ENCODE peak calls at places on chromosomes 12 and 14, in five cellular contexts. I, W, D, H and Y are unnamed samples.

GRCh38 chr12:26197832-26198231 is 2.5 kb downstream of the SSPN start:
- DNase-seq in W (no peak), D (no peak), I (no peak), H (no peak), Y (no peak)

GRCh38 chr14:81533212-81533535 is 479 bp downstream of the SEL1L start:
- DNase-seq in W (no peak), H (no peak), I (no peak), D (no peak), Y (no peak)

GRCh38 chr12:127811988-127812387 is 455.0 kb upstream of the TMEM132C start:
- DNase-seq in W (no peak), H (no peak), I (no peak), D (peak), Y (no peak)

GRCh38 chr12:13165578-13166120 is 30.9 kb upstream of the EMP1 start:
- DNase-seq in I (peak), H (no peak), D (peak), W (peak), Y (no peak)

GRCh38 chr14:66859063-66859671 is 330.1 kb upstream of the GARIN2 start:
- DNase-seq in D (no peak), W (no peak), H (no peak), I (no peak), Y (no peak)

GRCh38 chr12:110247340-110248095 is 33.5 kb upstream of the ATP2A2 start:
- DNase-seq in I (no peak), D (no peak), H (no peak), W (peak), Y (no peak)

GRCh38 chr12:106715582-106715981 is 58.9 kb upstream of the RIC8B start:
- DNase-seq in W (no peak), D (no peak), I (no peak), H (no peak), Y (no peak)

GRCh38 chr14:67241416-67242362 is at the start of gene PALS1:
- DNase-seq in W (no peak), D (peak), H (peak), I (no peak), Y (peak)

GRCh38 chr12:8712572-8712971 is 14.8 kb downstream of the RIMKLB start:
- DNase-seq in I (no peak), H (no peak), D (no peak), W (no peak), Y (no peak)

GRCh38 chr14:100663528-100664052 is 63.1 kb upstream of the DLK1 start:
- DNase-seq in I (no peak), D (no peak), H (no peak), W (no peak), Y (no peak)

GRCh38 chr14:58977366-58977765 is 211.1 kb upstream of the DAAM1 start:
- DNase-seq in W (no peak), D (no peak), H (no peak), I (no peak), Y (no peak)

GRCh38 chr12:130214686-130215370 is 52.6 kb downstream of the FZD10 start:
- DNase-seq in I (no peak), H (no peak), D (no peak), W (no peak), Y (no peak)

GRCh38 chr12:69569236-69569635 is 16.0 kb upstream of the CCT2 start:
- DNase-seq in H (no peak), D (no peak), W (no peak), I (no peak), Y (no peak)

GRCh38 chr14:95953111-95953724 is 76.6 kb downstream of the TUNAR start:
- DNase-seq in I (no peak), H (peak), D (no peak), W (no peak), Y (no peak)

GRCh38 chr14:104941508-104942365 is 17.1 kb downstream of the PLD4 start:
- DNase-seq in D (no peak), W (no peak), I (no peak), H (no peak), Y (no peak)

GRCh38 chr12:46342562-46343033 is 30.0 kb downstream of the SLC38A2 start:
- DNase-seq in W (no peak), H (no peak), I (no peak), D (peak), Y (no peak)

GRCh38 chr14:90551733-90552464 is 155.1 kb downstream of the CALM1 start:
- DNase-seq in I (no peak), W (no peak), D (no peak), H (no peak), Y (no peak)

GRCh38 chr12:95789126-95790024 is 1.2 kb downstream of the NTN4 start:
- DNase-seq in W (no peak), D (no peak), H (no peak), I (no peak), Y (no peak)

GRCh38 chr14:64234877-64235651 is 59.1 kb downstream of the ESR2 start:
- DNase-seq in W (no peak), D (peak), H (no peak), I (no peak), Y (no peak)

GRCh38 chr12:54428050-54429013 is 9.3 kb upstream of the ITGA5 start:
- DNase-seq in D (no peak), H (no peak), W (no peak), I (no peak), Y (no peak)

GRCh38 chr12:89707992-89708792 is 446 bp downstream of the ATP2B1 start:
- DNase-seq in D (no peak), H (no peak), I (peak), W (peak), Y (no peak)

GRCh38 chr14:66137076-66137475 is 349.1 kb upstream of the CCDC196 start:
- DNase-seq in H (no peak), I (no peak), D (no peak), W (no peak), Y (no peak)

GRCh38 chr12:45671254-45671653 is 58.3 kb upstream of the ARID2 start:
- DNase-seq in I (no peak), H (no peak), W (no peak), D (no peak), Y (no peak)

GRCh38 chr12:56599041-56599440 is 31.1 kb downstream of the BAZ2A start:
- DNase-seq in H (no peak), D (no peak), I (no peak), W (no peak), Y (no peak)

GRCh38 chr12:10720974-10721565 is 2.1 kb downstream of the YBX3 start:
- DNase-seq in D (no peak), H (no peak), I (no peak), W (no peak), Y (no peak)

GRCh38 chr12:54584128-54584527 is 4.3 kb downstream of the PPP1R1A start:
- DNase-seq in H (no peak), I (no peak), W (no peak), D (no peak), Y (no peak)

GRCh38 chr12:128662106-128662505 is 161.7 kb downstream of the SLC15A4 start:
- DNase-seq in H (no peak), W (no peak), D (no peak), I (no peak), Y (no peak)

GRCh38 chr14:41280745-41281144 is 325.9 kb upstream of the LRFN5 start:
- DNase-seq in I (no peak), H (no peak), W (no peak), D (no peak), Y (no peak)

GRCh38 chr14:95526483-95527391 is 8.1 kb upstream of the GLRX5 start:
- DNase-seq in W (no peak), I (no peak), D (no peak), H (no peak), Y (no peak)

GRCh38 chr12:12214635-12215131 is 52.2 kb downstream of the LRP6 start:
- DNase-seq in I (no peak), D (no peak), H (no peak), W (no peak), Y (no peak)

GRCh38 chr12:114866331-114866730 is 182.4 kb upstream of the TBX3 start:
- DNase-seq in I (no peak), H (no peak), D (no peak), W (no peak), Y (no peak)